ENCODE peak calls at places on chromosomes 7 and 10, in six cellular contexts. G is astrocyte of the cerebellum, W is right lobe of liver, D is activated B cell treated with CpG ODN at 0.5 μM for 24 hours, Z is stomach, K is AG08396. A is an unnamed sample.

GRCh38 chr10:83680470-83680891 is 458.8 kb upstream of the GHITM start:
- DNase-seq in G (no peak), W (no peak), D (no peak), Z (no peak), K (no peak), A (no peak)

GRCh38 chr10:26857991-26858706 is 2.6 kb downstream of the ABI1 start:
- DNase-seq in G (no peak), W (no peak), D (no peak), Z (no peak), K (no peak), A (no peak)

GRCh38 chr10:123393170-123393569 is 239.0 kb downstream of the BUB3 start:
- DNase-seq in G (no peak), W (no peak), D (no peak), Z (no peak), K (no peak), A (no peak)

GRCh38 chr10:108434818-108435217 is 1270.3 kb upstream of the SORCS1 start:
- DNase-seq in G (no peak), W (no peak), D (no peak), Z (no peak), K (no peak), A (no peak)

GRCh38 chr7:7969306-7970112 is 913 bp downstream of the GLCCI1 start:
- DNase-seq in G (peak; percentile 22), W (peak; percentile 67), D (peak; percentile 57), Z (peak; percentile 33), K (peak; percentile 64), A (no peak)

GRCh38 chr7:145817687-145818086 is 298.9 kb upstream of the CNTNAP2 start:
- DNase-seq in G (no peak), W (no peak), D (no peak), Z (no peak), K (no peak), A (no peak)

GRCh38 chr10:88253622-88254021 is 329.5 kb downstream of the RNLS start:
- DNase-seq in G (no peak), W (no peak), D (no peak), Z (no peak), K (no peak), A (no peak)

GRCh38 chr7:121798896-121799295 is 74.1 kb upstream of the PTPRZ1 start:
- DNase-seq in G (peak; percentile 75), W (no peak), D (no peak), Z (no peak), K (no peak), A (no peak)

GRCh38 chr10:75652136-75652535 is 220.7 kb downstream of the LRMDA start:
- DNase-seq in G (no peak), W (no peak), D (no peak), Z (no peak), K (no peak), A (no peak)

GRCh38 chr7:16657656-16658279 is 11.8 kb downstream of the BZW2 start:
- DNase-seq in G (no peak), W (no peak), D (no peak), Z (no peak), K (peak; percentile 68), A (no peak)

GRCh38 chr7:133540096-133540860 is 287.4 kb downstream of the EXOC4 start:
- DNase-seq in G (no peak), W (no peak), D (no peak), Z (no peak), K (no peak), A (no peak)